ENCODE peak calls at places on chromosomes 13 and 19, in nine cellular contexts. One of them, this sample, is unnamed.

GRCh38 chr19:50554212-50554611 is 14.0 kb downstream of the LRRC4B start:
- DNase-seq in astrocyte of the cerebellum: no peak
- DNase-seq in IMR-90: no peak
- DNase-seq in cardiac muscle cell: no peak
- DNase-seq in foreskin fibroblast: no peak
- DNase-seq in kidney epithelial cell: no peak
- DNase-seq in brain microvascular endothelial cell: no peak
- DNase-seq in lung: no peak
- DNase-seq in tibial nerve: no peak
- DNase-seq in this sample: no peak

GRCh38 chr19:41995959-41996797 is 2.1 kb upstream of the ATP1A3 start:
- DNase-seq in brain microvascular endothelial cell: no peak
- DNase-seq in tibial nerve: no peak
- DNase-seq in lung: no peak
- DNase-seq in IMR-90: no peak
- DNase-seq in astrocyte of the cerebellum: no peak
- DNase-seq in kidney epithelial cell: no peak
- DNase-seq in foreskin fibroblast: no peak
- DNase-seq in cardiac muscle cell: no peak
- DNase-seq in this sample: no peak

GRCh38 chr13:73958657-73959397 is 175.4 kb downstream of the KLF12 start:
- DNase-seq in tibial nerve: no peak
- DNase-seq in astrocyte of the cerebellum: no peak
- DNase-seq in kidney epithelial cell: no peak
- DNase-seq in lung: no peak
- DNase-seq in cardiac muscle cell: no peak
- DNase-seq in foreskin fibroblast: no peak
- DNase-seq in IMR-90: no peak
- DNase-seq in brain microvascular endothelial cell: no peak
- DNase-seq in this sample: no peak

GRCh38 chr13:20142019-20142926 is 18.6 kb downstream of the GJA3 start:
- DNase-seq in tibial nerve: no peak
- DNase-seq in lung: no peak
- DNase-seq in astrocyte of the cerebellum: no peak
- DNase-seq in IMR-90: no peak
- DNase-seq in foreskin fibroblast: no peak
- DNase-seq in kidney epithelial cell: no peak
- DNase-seq in brain microvascular endothelial cell: no peak
- DNase-seq in cardiac muscle cell: no peak
- DNase-seq in this sample: no peak

GRCh38 chr13:78660130-78660857 is 1.3 kb upstream of the OBI1 start:
- DNase-seq in tibial nerve: peak; percentile 7
- DNase-seq in foreskin fibroblast: no peak
- DNase-seq in IMR-90: no peak
- DNase-seq in kidney epithelial cell: no peak
- DNase-seq in astrocyte of the cerebellum: no peak
- DNase-seq in cardiac muscle cell: no peak
- DNase-seq in lung: no peak
- DNase-seq in brain microvascular endothelial cell: no peak
- DNase-seq in this sample: no peak

GRCh38 chr13:113187263-113187669 is 21.2 kb downstream of the PCID2 start:
- DNase-seq in cardiac muscle cell: no peak
- DNase-seq in brain microvascular endothelial cell: peak; percentile 100
- DNase-seq in astrocyte of the cerebellum: peak; percentile 93
- DNase-seq in tibial nerve: peak; percentile 72
- DNase-seq in IMR-90: peak; percentile 100
- DNase-seq in lung: peak; percentile 69
- DNase-seq in foreskin fibroblast: peak; percentile 99
- DNase-seq in kidney epithelial cell: peak; percentile 99
- DNase-seq in this sample: peak; percentile 99

GRCh38 chr19:5369962-5370367 is 29.4 kb upstream of the PTPRS start:
- DNase-seq in foreskin fibroblast: no peak
- DNase-seq in kidney epithelial cell: no peak
- DNase-seq in astrocyte of the cerebellum: no peak
- DNase-seq in cardiac muscle cell: peak; percentile 50
- DNase-seq in lung: peak; percentile 43
- DNase-seq in tibial nerve: no peak
- DNase-seq in brain microvascular endothelial cell: peak; percentile 35
- DNase-seq in IMR-90: no peak
- DNase-seq in this sample: no peak

GRCh38 chr19:16381756-16382401 is 57.3 kb downstream of the KLF2 start:
- DNase-seq in brain microvascular endothelial cell: peak; percentile 15
- DNase-seq in IMR-90: no peak
- DNase-seq in foreskin fibroblast: peak; percentile 41
- DNase-seq in cardiac muscle cell: peak; percentile 60
- DNase-seq in astrocyte of the cerebellum: no peak
- DNase-seq in kidney epithelial cell: no peak
- DNase-seq in lung: no peak
- DNase-seq in tibial nerve: peak; percentile 89
- DNase-seq in this sample: no peak

GRCh38 chr19:41480336-41480735 is 37.4 kb downstream of the ERICH4 start:
- DNase-seq in IMR-90: no peak
- DNase-seq in astrocyte of the cerebellum: no peak
- DNase-seq in brain microvascular endothelial cell: no peak
- DNase-seq in tibial nerve: no peak
- DNase-seq in kidney epithelial cell: no peak
- DNase-seq in lung: no peak
- DNase-seq in foreskin fibroblast: no peak
- DNase-seq in cardiac muscle cell: no peak
- DNase-seq in this sample: no peak

GRCh38 chr13:27474751-27475268 is 24.4 kb upstream of the MTIF3 start:
- DNase-seq in cardiac muscle cell: no peak
- DNase-seq in astrocyte of the cerebellum: no peak
- DNase-seq in kidney epithelial cell: no peak
- DNase-seq in tibial nerve: no peak
- DNase-seq in foreskin fibroblast: no peak
- DNase-seq in IMR-90: no peak
- DNase-seq in lung: no peak
- DNase-seq in brain microvascular endothelial cell: no peak
- DNase-seq in this sample: no peak

GRCh38 chr19:19528721-19529490 is at the start of gene YJEFN3:
- DNase-seq in IMR-90: peak; percentile 19
- DNase-seq in foreskin fibroblast: no peak
- DNase-seq in cardiac muscle cell: no peak
- DNase-seq in astrocyte of the cerebellum: no peak
- DNase-seq in lung: no peak
- DNase-seq in brain microvascular endothelial cell: peak; percentile 33
- DNase-seq in tibial nerve: no peak
- DNase-seq in kidney epithelial cell: no peak
- DNase-seq in this sample: no peak

GRCh38 chr13:38880397-38880796 is 110.2 kb downstream of the STOML3 start:
- DNase-seq in lung: no peak
- DNase-seq in tibial nerve: no peak
- DNase-seq in astrocyte of the cerebellum: no peak
- DNase-seq in brain microvascular endothelial cell: no peak
- DNase-seq in foreskin fibroblast: no peak
- DNase-seq in kidney epithelial cell: no peak
- DNase-seq in cardiac muscle cell: no peak
- DNase-seq in IMR-90: no peak
- DNase-seq in this sample: no peak

DNA sequence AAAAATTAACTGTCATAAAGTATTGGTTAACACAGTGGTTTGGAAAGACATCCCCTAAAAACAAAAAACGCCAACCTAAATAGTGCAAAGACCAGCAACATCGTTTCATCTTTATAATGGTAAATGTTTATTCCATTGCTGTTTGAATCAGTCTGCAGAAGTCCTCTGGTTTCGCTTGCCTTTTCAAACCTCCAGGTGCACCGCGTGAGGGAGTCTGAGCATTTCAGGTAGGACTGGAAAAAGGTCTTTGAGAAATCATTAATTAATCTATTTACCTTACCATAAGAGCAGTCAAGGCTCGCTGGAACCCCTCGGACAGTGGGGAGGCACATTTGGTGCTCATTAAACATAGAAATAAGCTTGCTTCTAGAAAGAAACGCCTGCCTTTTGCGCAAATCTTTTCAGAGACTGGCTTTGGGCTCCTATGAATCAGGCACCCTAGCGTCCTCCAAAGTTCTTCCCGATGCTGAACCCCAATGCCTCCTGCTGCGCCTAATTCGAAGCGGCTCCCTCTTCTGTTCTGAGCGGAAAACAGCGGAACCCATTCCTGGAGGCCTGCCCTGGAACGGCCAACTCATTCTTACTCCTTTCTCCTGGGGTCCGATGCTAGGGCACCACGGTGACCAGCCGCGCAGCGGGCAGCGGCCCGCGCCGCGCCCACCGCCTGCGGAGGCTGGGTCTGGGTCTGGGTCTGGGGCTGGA is 942 bp upstream of the MTUS2 start:
- DNase-seq in astrocyte of the cerebellum: no peak
- DNase-seq in IMR-90: peak; percentile 12
- DNase-seq in foreskin fibroblast: peak; percentile 42
- DNase-seq in brain microvascular endothelial cell: no peak
- DNase-seq in lung: no peak
- DNase-seq in kidney epithelial cell: no peak
- DNase-seq in cardiac muscle cell: peak; percentile 57
- DNase-seq in tibial nerve: no peak
- DNase-seq in this sample: no peak
- TF ChIP-seq CTCF in astrocyte of the cerebellum: no peak
- TF ChIP-seq CTCF in IMR-90: no peak
- TF ChIP-seq CTCF in foreskin fibroblast: no peak
- TF ChIP-seq CTCF in brain microvascular endothelial cell: peak; percentile 19
- TF ChIP-seq CTCF in lung: no peak
- TF ChIP-seq CTCF in kidney epithelial cell: no peak
- TF ChIP-seq CTCF in cardiac muscle cell: no peak
- TF ChIP-seq CTCF in tibial nerve: no peak
- TF ChIP-seq CTCF in this sample: peak; percentile 23

DNA sequence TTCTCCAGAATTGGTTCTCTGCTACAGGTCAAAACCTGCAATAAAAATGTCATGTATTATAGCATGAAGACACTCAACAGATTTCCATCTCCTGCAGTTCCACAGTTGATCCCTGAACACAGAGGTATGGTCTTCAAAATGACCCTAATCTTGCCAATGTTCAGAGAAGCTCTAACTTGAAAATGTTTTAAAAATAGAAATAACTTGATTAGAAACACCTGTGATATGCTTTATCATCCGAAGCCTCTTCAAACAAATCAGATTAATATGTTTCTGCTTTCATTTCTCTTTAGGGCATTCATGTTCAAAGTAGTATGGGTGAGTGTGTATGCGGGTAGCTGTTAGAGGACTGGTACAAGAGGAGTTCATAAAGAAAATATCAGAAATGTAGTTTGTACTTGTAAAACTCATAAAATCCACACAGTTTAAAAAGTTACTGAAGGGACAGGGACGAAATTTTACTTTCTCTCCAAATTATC is 60.4 kb downstream of the KCNRG start:
- DNase-seq in tibial nerve: no peak
- DNase-seq in foreskin fibroblast: no peak
- DNase-seq in astrocyte of the cerebellum: no peak
- DNase-seq in IMR-90: no peak
- DNase-seq in brain microvascular endothelial cell: no peak
- DNase-seq in kidney epithelial cell: no peak
- DNase-seq in lung: no peak
- DNase-seq in cardiac muscle cell: no peak
- DNase-seq in this sample: no peak
- H3K4me3 ChIP-seq in tibial nerve: no peak overlapping the region
- H3K4me3 ChIP-seq in foreskin fibroblast: no peak overlapping the region
- H3K4me3 ChIP-seq in astrocyte of the cerebellum: no peak overlapping the region
- H3K4me3 ChIP-seq in IMR-90: no peak overlapping the region
- H3K4me3 ChIP-seq in brain microvascular endothelial cell: no peak overlapping the region
- H3K4me3 ChIP-seq in kidney epithelial cell: no peak overlapping the region
- H3K4me3 ChIP-seq in lung: no peak overlapping the region
- H3K4me3 ChIP-seq in cardiac muscle cell: no peak overlapping the region
- H3K4me3 ChIP-seq in this sample: no peak overlapping the region

GRCh38 chr19:38929929-38930775 is at the start of gene SARS2:
- DNase-seq in kidney epithelial cell: peak; percentile 67
- DNase-seq in IMR-90: peak; percentile 92
- DNase-seq in cardiac muscle cell: peak; percentile 94
- DNase-seq in tibial nerve: peak; percentile 90
- DNase-seq in lung: peak; percentile 92
- DNase-seq in brain microvascular endothelial cell: peak; percentile 85
- DNase-seq in foreskin fibroblast: peak; percentile 86
- DNase-seq in astrocyte of the cerebellum: peak; percentile 86
- DNase-seq in this sample: peak; percentile 52

GRCh38 chr19:38928406-38929001 is 2.1 kb downstream of the SARS2 start:
- DNase-seq in IMR-90: no peak
- DNase-seq in lung: no peak
- DNase-seq in astrocyte of the cerebellum: no peak
- DNase-seq in cardiac muscle cell: no peak
- DNase-seq in kidney epithelial cell: no peak
- DNase-seq in brain microvascular endothelial cell: no peak
- DNase-seq in tibial nerve: no peak
- DNase-seq in foreskin fibroblast: no peak
- DNase-seq in this sample: no peak

GRCh38 chr19:38930776-38931761 is at the start of gene MRPS12:
- DNase-seq in foreskin fibroblast: peak; percentile 98
- DNase-seq in lung: peak; percentile 99
- DNase-seq in astrocyte of the cerebellum: peak; percentile 99
- DNase-seq in kidney epithelial cell: peak; percentile 94
- DNase-seq in IMR-90: peak; percentile 99
- DNase-seq in cardiac muscle cell: peak; percentile 99
- DNase-seq in tibial nerve: peak; percentile 99
- DNase-seq in brain microvascular endothelial cell: peak; percentile 99
- DNase-seq in this sample: peak; percentile 95

GRCh38 chr19:38933544-38933943 is 2.8 kb downstream of the MRPS12 start:
- DNase-seq in lung: no peak
- DNase-seq in IMR-90: no peak
- DNase-seq in cardiac muscle cell: no peak
- DNase-seq in brain microvascular endothelial cell: no peak
- DNase-seq in tibial nerve: no peak
- DNase-seq in foreskin fibroblast: no peak
- DNase-seq in kidney epithelial cell: no peak
- DNase-seq in astrocyte of the cerebellum: no peak
- DNase-seq in this sample: no peak

DNA sequence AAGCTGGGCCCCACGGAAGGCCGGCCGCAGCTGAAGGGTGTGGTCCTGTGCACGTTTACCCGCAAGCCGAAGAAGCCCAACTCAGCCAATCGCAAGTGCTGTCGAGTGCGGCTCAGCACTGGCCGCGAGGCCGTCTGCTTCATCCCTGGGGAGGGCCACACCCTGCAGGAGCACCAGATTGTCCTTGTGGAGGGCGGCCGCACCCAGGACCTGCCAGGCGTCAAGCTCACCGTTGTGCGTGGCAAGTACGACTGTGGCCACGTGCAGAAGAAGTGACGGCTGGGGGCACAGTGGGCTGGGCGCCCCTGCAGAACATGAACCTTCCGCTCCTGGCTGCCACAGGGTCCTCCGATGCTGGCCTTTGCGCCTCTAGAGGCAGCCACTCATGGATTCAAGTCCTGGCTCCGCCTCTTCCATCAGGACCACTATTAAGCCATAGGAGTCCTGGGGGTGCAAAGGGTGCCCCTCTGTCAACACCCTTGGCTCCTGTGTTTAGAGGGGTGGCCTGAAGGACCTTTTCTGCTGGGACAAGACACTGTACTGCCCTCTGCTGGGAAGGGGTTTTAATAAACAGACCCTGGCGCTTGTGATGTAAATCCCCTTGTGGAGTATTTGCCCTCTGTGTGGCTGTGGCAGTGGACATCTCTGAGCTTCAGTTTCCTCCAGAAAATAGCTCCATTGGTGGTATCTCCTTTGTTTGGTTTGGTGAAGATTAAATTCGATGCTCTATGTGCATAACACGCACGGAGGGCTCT is 1.9 kb downstream of the MRPS12 start:
- DNase-seq in tibial nerve: no peak
- DNase-seq in astrocyte of the cerebellum: no peak
- DNase-seq in brain microvascular endothelial cell: peak; percentile 40
- DNase-seq in lung: no peak
- DNase-seq in kidney epithelial cell: peak; percentile 7
- DNase-seq in IMR-90: peak; percentile 44
- DNase-seq in cardiac muscle cell: peak; percentile 60
- DNase-seq in foreskin fibroblast: no peak
- DNase-seq in this sample: no peak
- TF ChIP-seq CTCF in tibial nerve: no peak
- TF ChIP-seq CTCF in astrocyte of the cerebellum: peak; percentile 46
- TF ChIP-seq CTCF in brain microvascular endothelial cell: peak; percentile 61
- TF ChIP-seq CTCF in lung: no peak
- TF ChIP-seq CTCF in kidney epithelial cell: peak; percentile 42
- TF ChIP-seq CTCF in IMR-90: peak; percentile 47
- TF ChIP-seq CTCF in cardiac muscle cell: peak; percentile 41
- TF ChIP-seq CTCF in foreskin fibroblast: peak; percentile 24
- TF ChIP-seq CTCF in this sample: peak; percentile 47

GRCh38 chr19:57803594-57804325 is 11.0 kb downstream of the ZNF552 start:
- DNase-seq in brain microvascular endothelial cell: peak; percentile 77
- DNase-seq in IMR-90: peak; percentile 79
- DNase-seq in foreskin fibroblast: peak; percentile 41
- DNase-seq in cardiac muscle cell: peak; percentile 36
- DNase-seq in kidney epithelial cell: peak; percentile 83
- DNase-seq in lung: no peak
- DNase-seq in astrocyte of the cerebellum: peak; percentile 97
- DNase-seq in tibial nerve: no peak
- DNase-seq in this sample: peak; percentile 34
- H3K4me3 ChIP-seq in brain microvascular endothelial cell: peak overlapping the region; percentile 64
- H3K4me3 ChIP-seq in IMR-90: peak overlapping the region; percentile 59
- H3K4me3 ChIP-seq in foreskin fibroblast: peak overlapping the region; percentile 59
- H3K4me3 ChIP-seq in cardiac muscle cell: peak overlapping the region; percentile 41
- H3K4me3 ChIP-seq in kidney epithelial cell: peak overlapping the region; percentile 79
- H3K4me3 ChIP-seq in lung: peak overlapping the region; percentile 50
- H3K4me3 ChIP-seq in astrocyte of the cerebellum: peak overlapping the region; percentile 56
- H3K4me3 ChIP-seq in tibial nerve: peak overlapping the region; percentile 21
- H3K4me3 ChIP-seq in this sample: peak overlapping the region; percentile 49